ENCODE peak calls at places on chromosomes 1 and 21, in seven cellular contexts. One of them, this sample, is unnamed.

GRCh38 chr1:173821680-173822079 is 2.8 kb upstream of the DARS2 start:
- DNase-seq in GM20000: no peak
- DNase-seq in esophagus muscularis mucosa: no peak
- DNase-seq in HCT116: no peak
- DNase-seq in suprapubic skin: no peak
- DNase-seq in tibial nerve: no peak
- DNase-seq in pancreas: no peak
- DNase-seq in this sample: no peak

GRCh38 chr1:29691499-29691898 is 455.2 kb downstream of the PTPRU start:
- DNase-seq in GM20000: no peak
- DNase-seq in esophagus muscularis mucosa: no peak
- DNase-seq in HCT116: no peak
- DNase-seq in suprapubic skin: no peak
- DNase-seq in tibial nerve: no peak
- DNase-seq in pancreas: no peak
- DNase-seq in this sample: no peak

GRCh38 chr1:9482816-9483572 is 56.3 kb upstream of the SLC25A33 start:
- DNase-seq in GM20000: no peak
- DNase-seq in esophagus muscularis mucosa: no peak
- DNase-seq in HCT116: no peak
- DNase-seq in suprapubic skin: no peak
- DNase-seq in tibial nerve: no peak
- DNase-seq in pancreas: no peak
- DNase-seq in this sample: no peak

GRCh38 chr1:35433714-35434113 is 123.5 kb downstream of the KIAA0319L start:
- DNase-seq in GM20000: no peak
- DNase-seq in esophagus muscularis mucosa: no peak
- DNase-seq in HCT116: no peak
- DNase-seq in suprapubic skin: no peak
- DNase-seq in tibial nerve: no peak
- DNase-seq in pancreas: no peak
- DNase-seq in this sample: peak; percentile 73

GRCh38 chr21:16534408-16535099 is 804.8 kb downstream of the USP25 start:
- DNase-seq in GM20000: no peak
- DNase-seq in esophagus muscularis mucosa: peak; percentile 92
- DNase-seq in HCT116: no peak
- DNase-seq in suprapubic skin: peak; percentile 84
- DNase-seq in tibial nerve: peak; percentile 85
- DNase-seq in pancreas: peak; percentile 42
- DNase-seq in this sample: no peak

GRCh38 chr1:179021873-179022272 is 3.8 kb upstream of the FAM20B start:
- DNase-seq in GM20000: no peak
- DNase-seq in esophagus muscularis mucosa: no peak
- DNase-seq in HCT116: no peak
- DNase-seq in suprapubic skin: no peak
- DNase-seq in tibial nerve: no peak
- DNase-seq in pancreas: no peak
- DNase-seq in this sample: no peak

GRCh38 chr1:181062800-181063428 is 25.6 kb upstream of the IER5 start:
- DNase-seq in GM20000: peak; percentile 56
- DNase-seq in esophagus muscularis mucosa: no peak
- DNase-seq in HCT116: no peak
- DNase-seq in suprapubic skin: no peak
- DNase-seq in tibial nerve: peak; percentile 21
- DNase-seq in pancreas: no peak
- DNase-seq in this sample: no peak

GRCh38 chr21:46455575-46456385 is 2.9 kb upstream of the DIP2A start:
- DNase-seq in GM20000: no peak
- DNase-seq in esophagus muscularis mucosa: no peak
- DNase-seq in HCT116: peak; percentile 6
- DNase-seq in suprapubic skin: no peak
- DNase-seq in tibial nerve: no peak
- DNase-seq in pancreas: no peak
- DNase-seq in this sample: no peak

GRCh38 chr21:42037943-42038342 is 27.8 kb upstream of the ZBTB21 start:
- DNase-seq in GM20000: no peak
- DNase-seq in esophagus muscularis mucosa: no peak
- DNase-seq in HCT116: no peak
- DNase-seq in suprapubic skin: no peak
- DNase-seq in tibial nerve: no peak
- DNase-seq in pancreas: no peak
- DNase-seq in this sample: no peak

GRCh38 chr1:229717774-229718173 is 91.7 kb downstream of the URB2 start:
- DNase-seq in GM20000: no peak
- DNase-seq in esophagus muscularis mucosa: no peak
- DNase-seq in HCT116: no peak
- DNase-seq in suprapubic skin: no peak
- DNase-seq in tibial nerve: no peak
- DNase-seq in pancreas: peak; percentile 74
- DNase-seq in this sample: no peak

GRCh38 chr1:2237773-2238172 is 9.7 kb downstream of the SKI start:
- DNase-seq in GM20000: no peak
- DNase-seq in esophagus muscularis mucosa: no peak
- DNase-seq in HCT116: no peak
- DNase-seq in suprapubic skin: no peak
- DNase-seq in tibial nerve: no peak
- DNase-seq in pancreas: no peak
- DNase-seq in this sample: no peak

GRCh38 chr1:189939967-189940366 is 537.7 kb downstream of the BRINP3 start:
- DNase-seq in GM20000: no peak
- DNase-seq in esophagus muscularis mucosa: no peak
- DNase-seq in HCT116: no peak
- DNase-seq in suprapubic skin: no peak
- DNase-seq in tibial nerve: no peak
- DNase-seq in pancreas: no peak
- DNase-seq in this sample: no peak

GRCh38 chr1:2412773-2413494 is 570 bp upstream of the PEX10 start:
- DNase-seq in GM20000: peak; percentile 86
- DNase-seq in esophagus muscularis mucosa: peak; percentile 94
- DNase-seq in HCT116: no peak
- DNase-seq in suprapubic skin: peak; percentile 75
- DNase-seq in tibial nerve: no peak
- DNase-seq in pancreas: peak; percentile 50
- DNase-seq in this sample: no peak

GRCh38 chr21:43632373-43632905 is 26.8 kb downstream of the HSF2BP start:
- DNase-seq in GM20000: no peak
- DNase-seq in esophagus muscularis mucosa: no peak
- DNase-seq in HCT116: no peak
- DNase-seq in suprapubic skin: no peak
- DNase-seq in tibial nerve: no peak
- DNase-seq in pancreas: no peak
- DNase-seq in this sample: no peak

GRCh38 chr1:50271968-50272578 is 151.2 kb downstream of the DMRTA2 start:
- DNase-seq in GM20000: peak; percentile 57
- DNase-seq in esophagus muscularis mucosa: no peak
- DNase-seq in HCT116: peak; percentile 4
- DNase-seq in suprapubic skin: no peak
- DNase-seq in tibial nerve: peak; percentile 16
- DNase-seq in pancreas: peak; percentile 10
- DNase-seq in this sample: no peak

GRCh38 chr1:91736146-91736998 is 149.6 kb downstream of the TGFBR3 start:
- DNase-seq in GM20000: no peak
- DNase-seq in esophagus muscularis mucosa: no peak
- DNase-seq in HCT116: no peak
- DNase-seq in suprapubic skin: no peak
- DNase-seq in tibial nerve: no peak
- DNase-seq in pancreas: no peak
- DNase-seq in this sample: no peak

GRCh38 chr21:36728371-36729111 is 29.6 kb downstream of the SIM2 start:
- DNase-seq in GM20000: no peak
- DNase-seq in esophagus muscularis mucosa: no peak
- DNase-seq in HCT116: no peak
- DNase-seq in suprapubic skin: no peak
- DNase-seq in tibial nerve: no peak
- DNase-seq in pancreas: no peak
- DNase-seq in this sample: peak; percentile 73

GRCh38 chr1:175237389-175237788 is 44.8 kb upstream of the KIAA0040 start:
- DNase-seq in GM20000: no peak
- DNase-seq in esophagus muscularis mucosa: no peak
- DNase-seq in HCT116: no peak
- DNase-seq in suprapubic skin: no peak
- DNase-seq in tibial nerve: no peak
- DNase-seq in pancreas: no peak
- DNase-seq in this sample: no peak

GRCh38 chr1:54857741-54858665 is 29.0 kb downstream of the DHCR24 start:
- DNase-seq in GM20000: no peak
- DNase-seq in esophagus muscularis mucosa: no peak
- DNase-seq in HCT116: peak; percentile 53
- DNase-seq in suprapubic skin: no peak
- DNase-seq in tibial nerve: no peak
- DNase-seq in pancreas: no peak
- DNase-seq in this sample: no peak

GRCh38 chr1:65344171-65344570 is 34.8 kb downstream of the DNAJC6 start:
- DNase-seq in GM20000: no peak
- DNase-seq in esophagus muscularis mucosa: peak; percentile 55
- DNase-seq in HCT116: no peak
- DNase-seq in suprapubic skin: no peak
- DNase-seq in tibial nerve: no peak
- DNase-seq in pancreas: no peak
- DNase-seq in this sample: no peak

GRCh38 chr1:94541175-94542087 is at the start of gene F3:
- DNase-seq in GM20000: peak; percentile 79
- DNase-seq in esophagus muscularis mucosa: peak; percentile 94
- DNase-seq in HCT116: peak; percentile 70
- DNase-seq in suprapubic skin: peak; percentile 93
- DNase-seq in tibial nerve: peak; percentile 85
- DNase-seq in pancreas: peak; percentile 95
- DNase-seq in this sample: peak; percentile 90
- TF ChIP-seq CTCF in GM20000: no peak
- TF ChIP-seq CTCF in esophagus muscularis mucosa: no peak
- TF ChIP-seq CTCF in HCT116: no peak
- TF ChIP-seq CTCF in suprapubic skin: no peak
- TF ChIP-seq CTCF in tibial nerve: no peak
- TF ChIP-seq CTCF in pancreas: no peak
- TF ChIP-seq CTCF in this sample: peak; percentile 38

GRCh38 chr1:18217398-18218043 is 109.9 kb downstream of the IGSF21 start:
- DNase-seq in GM20000: peak; percentile 28
- DNase-seq in esophagus muscularis mucosa: no peak
- DNase-seq in HCT116: peak; percentile 31
- DNase-seq in suprapubic skin: no peak
- DNase-seq in tibial nerve: peak; percentile 27
- DNase-seq in pancreas: no peak
- DNase-seq in this sample: no peak
- TF ChIP-seq CTCF in GM20000: peak; percentile 55
- TF ChIP-seq CTCF in esophagus muscularis mucosa: peak; percentile 6
- TF ChIP-seq CTCF in HCT116: peak; percentile 78
- TF ChIP-seq CTCF in suprapubic skin: no peak
- TF ChIP-seq CTCF in tibial nerve: no peak
- TF ChIP-seq CTCF in pancreas: no peak
- TF ChIP-seq CTCF in this sample: no peak

DNA sequence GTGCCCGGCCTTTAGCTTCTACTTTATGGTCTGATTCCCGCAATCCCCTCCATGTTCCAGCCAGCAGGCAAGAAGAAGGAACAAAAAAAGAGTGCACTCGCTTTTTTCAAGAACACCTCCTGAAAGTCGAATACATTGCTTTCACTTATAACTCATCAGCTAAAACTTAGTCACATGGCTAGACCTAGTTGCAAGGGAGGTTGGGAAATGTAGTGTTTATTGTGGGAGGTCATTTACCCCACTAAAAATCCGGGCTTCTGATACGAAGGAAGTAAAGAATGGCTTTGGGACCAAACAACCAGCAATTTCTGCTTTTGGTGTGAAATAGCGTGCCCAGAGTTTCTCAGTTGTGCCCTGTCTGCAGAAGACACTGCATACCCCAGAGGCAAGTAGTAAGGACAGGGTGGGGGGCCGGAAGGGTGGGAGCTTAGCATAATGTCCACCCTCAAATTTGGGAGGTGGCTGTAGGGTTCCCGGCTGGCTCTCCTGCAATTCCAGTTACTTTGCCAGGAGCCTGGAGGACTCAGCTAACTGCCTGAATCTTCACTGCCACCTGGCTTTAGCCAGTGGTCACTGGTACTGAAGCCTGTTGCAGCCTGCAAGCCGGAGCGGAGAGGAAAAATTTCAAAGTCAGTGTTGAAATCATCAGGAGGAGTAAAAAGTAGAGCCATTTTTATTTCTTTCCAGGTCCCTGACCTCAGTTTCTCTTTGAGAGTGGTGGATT is 57.7 kb upstream of the F3 start:
- DNase-seq in GM20000: no peak
- DNase-seq in esophagus muscularis mucosa: peak; percentile 86
- DNase-seq in HCT116: no peak
- DNase-seq in suprapubic skin: no peak
- DNase-seq in tibial nerve: peak; percentile 50
- DNase-seq in pancreas: no peak
- DNase-seq in this sample: peak; percentile 69
- TF ChIP-seq CTCF in GM20000: no peak
- TF ChIP-seq CTCF in esophagus muscularis mucosa: peak; percentile 47
- TF ChIP-seq CTCF in HCT116: peak; percentile 64
- TF ChIP-seq CTCF in suprapubic skin: no peak
- TF ChIP-seq CTCF in tibial nerve: peak; percentile 15
- TF ChIP-seq CTCF in pancreas: no peak
- TF ChIP-seq CTCF in this sample: peak; percentile 58

DNA sequence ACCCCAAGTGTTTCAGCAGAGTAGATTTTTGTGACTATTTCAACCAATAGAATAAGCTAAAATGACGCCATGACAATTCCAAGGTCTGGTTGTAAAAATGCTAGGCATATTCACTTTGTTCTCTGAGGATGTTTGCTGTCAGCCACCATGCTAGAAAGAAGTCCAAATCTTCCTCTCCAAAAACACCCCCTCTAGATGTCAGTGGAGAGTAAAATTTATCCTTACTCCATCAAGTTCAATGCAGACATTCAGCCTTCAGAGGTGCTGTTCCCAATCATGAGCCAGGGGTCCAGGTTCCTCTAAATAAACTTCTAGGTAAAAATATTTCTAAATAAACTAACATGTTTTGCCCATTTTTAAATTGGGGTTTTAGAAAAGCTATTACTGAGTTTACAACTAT is 395.4 kb upstream of the ADAMTS5 start:
- DNase-seq in GM20000: no peak
- DNase-seq in esophagus muscularis mucosa: no peak
- DNase-seq in HCT116: no peak
- DNase-seq in suprapubic skin: no peak
- DNase-seq in tibial nerve: no peak
- DNase-seq in pancreas: no peak
- DNase-seq in this sample: no peak
- TF ChIP-seq CTCF in GM20000: no peak
- TF ChIP-seq CTCF in esophagus muscularis mucosa: peak; percentile 10
- TF ChIP-seq CTCF in HCT116: no peak
- TF ChIP-seq CTCF in suprapubic skin: no peak
- TF ChIP-seq CTCF in tibial nerve: no peak
- TF ChIP-seq CTCF in pancreas: no peak
- TF ChIP-seq CTCF in this sample: no peak

This sample was measured in osteocyte.